ENCODE peak calls at places on chromosomes 16 and 17, in four cellular contexts. One of them, this sample, is unnamed.

GRCh38 chr17:79220715-79221291 is 146.2 kb downstream of the ENGASE start:
- DNase-seq in astrocyte of the cerebellum: no peak
- DNase-seq in CD8-positive, alpha-beta memory T cell: no peak
- DNase-seq in NCI-H460: no peak
- DNase-seq in this sample: no peak

GRCh38 chr16:69187891-69188451 is 1.0 kb downstream of the SNTB2 start:
- DNase-seq in CD8-positive, alpha-beta memory T cell: peak
- DNase-seq in NCI-H460: peak
- DNase-seq in astrocyte of the cerebellum: no peak
- DNase-seq in this sample: peak

GRCh38 chr17:75845933-75846700 is 1.9 kb upstream of the UNC13D start:
- DNase-seq in NCI-H460: no peak
- DNase-seq in CD8-positive, alpha-beta memory T cell: no peak
- DNase-seq in astrocyte of the cerebellum: no peak
- DNase-seq in this sample: no peak

GRCh38 chr16:29307598-29308507 is 98.7 kb downstream of the NPIPB11 start:
- DNase-seq in NCI-H460: no peak
- DNase-seq in CD8-positive, alpha-beta memory T cell: no peak
- DNase-seq in astrocyte of the cerebellum: no peak
- DNase-seq in this sample: no peak

GRCh38 chr17:50565559-50566350 is 5.2 kb downstream of the CACNA1G start:
- DNase-seq in astrocyte of the cerebellum: no peak
- DNase-seq in NCI-H460: no peak
- DNase-seq in CD8-positive, alpha-beta memory T cell: peak
- DNase-seq in this sample: no peak

GRCh38 chr16:89828199-89828869 is at the start of gene SPIRE2:
- DNase-seq in CD8-positive, alpha-beta memory T cell: peak
- DNase-seq in astrocyte of the cerebellum: peak
- DNase-seq in NCI-H460: peak
- DNase-seq in this sample: no peak

GRCh38 chr17:12522336-12522735 is 143.4 kb upstream of the MYOCD start:
- DNase-seq in astrocyte of the cerebellum: no peak
- DNase-seq in NCI-H460: no peak
- DNase-seq in CD8-positive, alpha-beta memory T cell: no peak
- DNase-seq in this sample: no peak

GRCh38 chr17:28643979-28644781 is 778 bp downstream of the BLTP2 start:
- DNase-seq in astrocyte of the cerebellum: peak
- DNase-seq in CD8-positive, alpha-beta memory T cell: no peak
- DNase-seq in NCI-H460: peak
- DNase-seq in this sample: peak

GRCh38 chr17:81429813-81430510 is 34.7 kb downstream of the BAHCC1 start:
- DNase-seq in NCI-H460: no peak
- DNase-seq in CD8-positive, alpha-beta memory T cell: no peak
- DNase-seq in astrocyte of the cerebellum: no peak
- DNase-seq in this sample: no peak

GRCh38 chr17:12665263-12666210 is at the start of gene MYOCD:
- DNase-seq in NCI-H460: peak
- DNase-seq in astrocyte of the cerebellum: no peak
- DNase-seq in CD8-positive, alpha-beta memory T cell: no peak
- DNase-seq in this sample: no peak

GRCh38 chr17:62562656-62563055 is 64.8 kb upstream of the MRC2 start:
- DNase-seq in NCI-H460: peak
- DNase-seq in CD8-positive, alpha-beta memory T cell: no peak
- DNase-seq in astrocyte of the cerebellum: peak
- DNase-seq in this sample: no peak

GRCh38 chr17:40947929-40948328 is 10.5 kb upstream of the KRT23 start:
- DNase-seq in astrocyte of the cerebellum: no peak
- DNase-seq in CD8-positive, alpha-beta memory T cell: no peak
- DNase-seq in NCI-H460: no peak
- DNase-seq in this sample: no peak

GRCh38 chr17:37828313-37829124 is 83.7 kb upstream of the HNF1B start:
- DNase-seq in NCI-H460: peak
- DNase-seq in astrocyte of the cerebellum: no peak
- DNase-seq in CD8-positive, alpha-beta memory T cell: no peak
- DNase-seq in this sample: no peak

GRCh38 chr17:51857052-51857593 is 301.4 kb downstream of the CA10 start:
- DNase-seq in astrocyte of the cerebellum: no peak
- DNase-seq in CD8-positive, alpha-beta memory T cell: no peak
- DNase-seq in NCI-H460: no peak
- DNase-seq in this sample: no peak

GRCh38 chr16:54397190-54397835 is 110.7 kb upstream of the IRX3 start:
- DNase-seq in CD8-positive, alpha-beta memory T cell: no peak
- DNase-seq in NCI-H460: no peak
- DNase-seq in astrocyte of the cerebellum: peak
- DNase-seq in this sample: no peak

GRCh38 chr16:67942200-67942509 is 1.8 kb downstream of the LCAT start:
- DNase-seq in CD8-positive, alpha-beta memory T cell: no peak
- DNase-seq in NCI-H460: peak
- DNase-seq in astrocyte of the cerebellum: no peak
- DNase-seq in this sample: no peak

GRCh38 chr17:38740016-38740415 is 8.1 kb downstream of the PCGF2 start:
- DNase-seq in astrocyte of the cerebellum: no peak
- DNase-seq in CD8-positive, alpha-beta memory T cell: no peak
- DNase-seq in NCI-H460: no peak
- DNase-seq in this sample: no peak

GRCh38 chr17:40076101-40076498 is 13.3 kb downstream of the THRA start:
- DNase-seq in astrocyte of the cerebellum: no peak
- DNase-seq in NCI-H460: no peak
- DNase-seq in CD8-positive, alpha-beta memory T cell: no peak
- DNase-seq in this sample: no peak

GRCh38 chr17:74164446-74165045 is 38.9 kb upstream of the RPL38 start:
- DNase-seq in CD8-positive, alpha-beta memory T cell: peak
- DNase-seq in NCI-H460: no peak
- DNase-seq in astrocyte of the cerebellum: no peak
- DNase-seq in this sample: no peak

GRCh38 chr16:82368041-82368440 is 198.0 kb upstream of the MPHOSPH6 start:
- DNase-seq in CD8-positive, alpha-beta memory T cell: no peak
- DNase-seq in astrocyte of the cerebellum: no peak
- DNase-seq in NCI-H460: peak
- DNase-seq in this sample: peak

This sample was measured in retinal pigment epithelial cell.